ENCODE peak calls at places on chromosome 17, in seven cellular contexts. R is heart left ventricle, D is H1, G is lower leg skin, S is A549, V is transverse colon, L is breast epithelium. H is an unnamed sample.

GRCh38 chr17:66944365-66945203 is 19.9 kb upstream of the CACNG4 start:
- DNase-seq in S (no peak), L (peak; percentile 51), D (no peak), V (no peak), G (no peak), R (no peak), H (no peak)

GRCh38 chr17:43755389-43755875 is 3.2 kb downstream of the SOST start:
- DNase-seq in R (no peak), D (peak; percentile 82), S (no peak), G (no peak), L (no peak), V (no peak), H (no peak)

GRCh38 chr17:7974638-7975131 is 27.7 kb upstream of the GUCY2D start:
- DNase-seq in G (no peak), D (no peak), S (no peak), V (no peak), R (no peak), L (no peak), H (no peak)

GRCh38 chr17:69154267-69154666 is 12.6 kb upstream of the ABCA6 start:
- DNase-seq in L (no peak), G (no peak), V (no peak), D (no peak), R (no peak), S (no peak), H (no peak)

GRCh38 chr17:83177611-83178532 is 98.5 kb downstream of the METRNL start:
- DNase-seq in R (no peak), S (no peak), V (no peak), L (peak; percentile 45), G (peak; percentile 12), D (peak; percentile 29), H (peak; percentile 16)

GRCh38 chr17:40605301-40605700 is 40.0 kb upstream of the CCR7 start:
- DNase-seq in S (no peak), G (no peak), D (no peak), L (no peak), V (no peak), R (no peak), H (no peak)

GRCh38 chr17:44909681-44910144 is 5.6 kb downstream of the GFAP start:
- DNase-seq in R (no peak), S (no peak), V (no peak), L (no peak), G (no peak), D (no peak), H (no peak)

GRCh38 chr17:67477687-67478086 is 100.6 kb downstream of the PITPNC1 start:
- DNase-seq in S (no peak), D (no peak), L (no peak), V (no peak), G (no peak), R (no peak), H (no peak)

GRCh38 chr17:39104046-39104445 is 47.4 kb downstream of the PLXDC1 start:
- DNase-seq in D (no peak), G (no peak), V (no peak), L (no peak), S (no peak), R (peak; percentile 10), H (no peak)

GRCh38 chr17:38879878-38880727 is 10.2 kb downstream of the LASP1 start:
- DNase-seq in S (peak; percentile 87), L (no peak), D (peak; percentile 79), R (peak; percentile 65), G (no peak), V (peak; percentile 41), H (no peak)

GRCh38 chr17:49388290-49388640 is 26.2 kb upstream of the ZNF652 start:
- DNase-seq in L (no peak), D (no peak), R (no peak), S (no peak), G (no peak), V (peak; percentile 23), H (no peak)

GRCh38 chr17:9763643-9764042 is 27.7 kb downstream of the DHRS7C start:
- DNase-seq in V (no peak), R (no peak), L (no peak), D (no peak), S (peak; percentile 58), G (no peak), H (no peak)

GRCh38 chr17:7888184-7888920 is at the start of gene CHD3:
- DNase-seq in L (peak; percentile 79), R (no peak), S (no peak), G (peak; percentile 73), D (no peak), V (peak; percentile 45), H (no peak)

GRCh38 chr17:55660171-55660886 is 62.3 kb downstream of the TMEM100 start:
- DNase-seq in L (no peak), R (no peak), D (no peak), G (no peak), V (no peak), S (no peak), H (no peak)

GRCh38 chr17:65750678-65751077 is 189.2 kb upstream of the AXIN2 start:
- DNase-seq in S (peak; percentile 91), V (peak; percentile 70), D (no peak), R (peak; percentile 64), L (no peak), G (peak; percentile 68), H (peak; percentile 83)

GRCh38 chr17:78401246-78401645 is 22.8 kb downstream of the PGS1 start:
- DNase-seq in V (no peak), D (no peak), L (no peak), G (no peak), S (no peak), R (no peak), H (no peak)

GRCh38 chr17:82491533-82491932 is 28.0 kb upstream of the FOXK2 start:
- DNase-seq in G (no peak), V (no peak), S (no peak), L (no peak), D (no peak), R (no peak), H (no peak)

GRCh38 chr17:34644941-34645550 is 65.7 kb downstream of the TMEM132E start:
- DNase-seq in D (no peak), V (no peak), R (no peak), G (no peak), S (no peak), L (no peak), H (no peak)

GRCh38 chr17:53749178-53749577 is 73.5 kb upstream of the KIF2B start:
- DNase-seq in D (no peak), V (no peak), L (no peak), R (no peak), S (no peak), G (no peak), H (no peak)

GRCh38 chr17:34843682-34844081 is 117.6 kb downstream of the CCT6B start:
- DNase-seq in L (no peak), V (no peak), R (no peak), S (no peak), D (no peak), G (no peak), H (no peak)

GRCh38 chr17:77291591-77292386 is 151.0 kb downstream of the SEC14L1 start:
- DNase-seq in G (no peak), R (no peak), L (no peak), D (no peak), S (no peak), V (no peak), H (no peak)

GRCh38 chr17:82767041-82767754 is 15.3 kb downstream of the TBCD start:
- DNase-seq in S (peak; percentile 57), R (no peak), V (peak; percentile 72), D (peak; percentile 87), L (no peak), G (no peak), H (peak; percentile 77)

GRCh38 chr17:82914375-82914774 is 74.6 kb upstream of the ZNF750 start:
- DNase-seq in S (no peak), V (no peak), L (no peak), G (no peak), D (no peak), R (peak; percentile 73), H (no peak)

GRCh38 chr17:78048346-78049292 is 79.9 kb downstream of the TMC6 start:
- DNase-seq in D (no peak), S (no peak), V (no peak), G (no peak), L (no peak), R (no peak), H (no peak)

GRCh38 chr17:20197527-20197926 is 188.4 kb downstream of the SPECC1 start:
- DNase-seq in L (no peak), G (no peak), S (no peak), D (no peak), V (no peak), R (no peak), H (no peak)

GRCh38 chr17:42566873-42567573 is at the start of gene MLX:
- DNase-seq in S (peak; percentile 94), V (peak; percentile 96), R (peak; percentile 97), D (peak; percentile 99), L (peak; percentile 94), G (peak; percentile 92), H (peak; percentile 96)
- TF ChIP-seq POLR2A in S (peak; percentile 42), V (peak; percentile 29), R (peak; percentile 74), D (no peak), L (peak; percentile 40), G (no peak), H (peak; percentile 46)

GRCh38 chr17:15263680-15264079 is 1.4 kb downstream of the PMP22 start:
- DNase-seq in L (no peak), G (no peak), S (no peak), D (no peak), R (no peak), V (no peak), H (no peak)
- H3K4me3 ChIP-seq in L (peak overlapping the region; percentile 85), G (no peak overlapping the region), S (peak overlapping the region; percentile 70), D (no peak overlapping the region), R (peak overlapping the region; percentile 63), V (peak overlapping the region; percentile 47), H (no peak overlapping the region)

GRCh38 chr17:81400154-81400938 is 5.1 kb downstream of the BAHCC1 start:
- DNase-seq in G (no peak), S (peak; percentile 68), V (no peak), R (no peak), D (peak; percentile 74), L (no peak), H (peak; percentile 75)
- TF ChIP-seq POLR2A in G (no peak), S (no peak), V (no peak), R (no peak), D (no peak), L (no peak), H (peak; percentile 18)

GRCh38 chr17:5896215-5896614 is 174.0 kb upstream of the WSCD1 start:
- DNase-seq in S (no peak), L (no peak), G (no peak), R (no peak), D (no peak), V (no peak), H (no peak)

GRCh38 chr17:5901731-5902660 is 168.2 kb upstream of the WSCD1 start:
- DNase-seq in R (no peak), D (no peak), G (no peak), L (no peak), S (no peak), V (no peak), H (no peak)

GRCh38 chr17:5897320-5897911 is 172.8 kb upstream of the WSCD1 start:
- DNase-seq in D (no peak), S (no peak), L (no peak), R (no peak), G (no peak), V (no peak), H (no peak)

GRCh38 chr17:5899496-5900195 is 170.5 kb upstream of the WSCD1 start:
- DNase-seq in R (no peak), D (no peak), V (no peak), G (no peak), L (no peak), S (no peak), H (no peak)

DNA sequence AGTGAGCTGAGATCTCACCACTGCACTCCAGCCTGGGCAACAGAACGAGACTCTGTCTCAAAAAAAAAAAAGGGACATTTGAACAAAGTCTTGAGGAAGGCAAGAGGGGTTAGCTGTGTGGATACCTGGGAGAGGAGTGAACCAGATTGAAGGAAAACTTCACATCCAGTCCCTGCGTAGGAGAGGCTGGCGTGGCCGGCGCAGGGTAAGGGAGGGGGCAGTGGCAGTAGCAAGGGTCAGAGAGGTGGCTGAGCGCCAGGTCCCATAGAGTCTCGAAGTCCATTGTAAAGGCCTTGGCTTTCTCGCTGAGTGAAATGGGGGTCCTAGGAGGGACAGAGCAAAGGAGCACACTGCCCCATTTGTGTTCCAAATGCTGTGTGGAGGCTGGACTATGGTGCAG is 171.8 kb upstream of the WSCD1 start:
- DNase-seq in S (no peak), L (no peak), R (no peak), V (no peak), D (no peak), G (no peak), H (no peak)
- H3K4me3 ChIP-seq in S (no peak overlapping the region), L (no peak overlapping the region), R (no peak overlapping the region), V (no peak overlapping the region), D (no peak overlapping the region), G (no peak overlapping the region), H (no peak overlapping the region)